ENCODE peak calls at places on chromosomes 6 and 20, in ten cellular contexts. R, M, K, H, E, J, T, U, D and G are unnamed samples.

GRCh38 chr6:170147056-170147787 is 143.7 kb downstream of the DLL1 start:
- DNase-seq in R (peak), M (no peak), K (no peak), H (peak), E (no peak), J (no peak), T (no peak), U (peak), D (no peak), G (no peak)

GRCh38 chr6:86193821-86194220 is 551.1 kb upstream of the SYNCRIP start:
- DNase-seq in R (no peak), M (no peak), K (no peak), H (no peak), E (no peak), J (no peak), T (no peak), U (no peak), D (no peak), G (no peak)

GRCh38 chr6:80605165-80605989 is 498.9 kb downstream of the BCKDHB start:
- DNase-seq in R (peak), M (no peak), K (no peak), H (no peak), E (no peak), J (no peak), T (peak), U (no peak), D (peak), G (no peak)

GRCh38 chr6:22709804-22710203 is 140.4 kb downstream of the HDGFL1 start:
- DNase-seq in R (no peak), M (no peak), K (no peak), H (no peak), E (no peak), J (peak), T (no peak), U (no peak), D (no peak), G (no peak)

GRCh38 chr6:13965582-13966127 is 40.9 kb downstream of the RNF182 start:
- DNase-seq in R (no peak), M (no peak), K (no peak), H (no peak), E (no peak), J (no peak), T (no peak), U (no peak), D (no peak), G (no peak)

GRCh38 chr6:87483929-87484328 is 11.2 kb downstream of the SLC35A1 start:
- DNase-seq in R (peak), M (no peak), K (peak), H (no peak), E (no peak), J (no peak), T (peak), U (no peak), D (no peak), G (no peak)

GRCh38 chr20:32580970-32581838 is 3.9 kb downstream of the NOL4L start:
- DNase-seq in R (peak), M (no peak), K (no peak), H (no peak), E (no peak), J (no peak), T (no peak), U (no peak), D (no peak), G (no peak)

GRCh38 chr6:133241901-133242760 is 974 bp downstream of the EYA4 start:
- DNase-seq in R (no peak), M (no peak), K (no peak), H (peak), E (no peak), J (no peak), T (peak), U (peak), D (peak), G (no peak)

GRCh38 chr6:142943746-142944125 is 1.2 kb downstream of the HIVEP2 start:
- DNase-seq in R (peak), M (no peak), K (no peak), H (no peak), E (peak), J (peak), T (peak), U (no peak), D (peak), G (no peak)

GRCh38 chr6:17869753-17870050 is 117.7 kb downstream of the KIF13A start:
- DNase-seq in R (no peak), M (no peak), K (no peak), H (no peak), E (no peak), J (no peak), T (no peak), U (no peak), D (no peak), G (no peak)

GRCh38 chr6:39273394-39273793 is 40.8 kb downstream of the KCNK17 start:
- DNase-seq in R (no peak), M (peak), K (peak), H (no peak), E (peak), J (no peak), T (no peak), U (no peak), D (no peak), G (no peak)

GRCh38 chr6:169933251-169933821 is 181.9 kb downstream of the ERMARD start:
- DNase-seq in R (no peak), M (peak), K (no peak), H (peak), E (peak), J (no peak), T (no peak), U (no peak), D (no peak), G (peak)

GRCh38 chr20:36408219-36408618 is 102.1 kb downstream of the DLGAP4 start:
- DNase-seq in R (peak), M (peak), K (no peak), H (no peak), E (peak), J (no peak), T (peak), U (no peak), D (no peak), G (no peak)

GRCh38 chr6:166408936-166409755 is 26.4 kb upstream of the MPC1 start:
- DNase-seq in R (no peak), M (no peak), K (no peak), H (no peak), E (no peak), J (no peak), T (no peak), U (no peak), D (no peak), G (peak)

GRCh38 chr6:12923644-12924235 is 207.2 kb downstream of the PHACTR1 start:
- DNase-seq in R (no peak), M (no peak), K (no peak), H (no peak), E (no peak), J (no peak), T (no peak), U (no peak), D (no peak), G (no peak)

GRCh38 chr6:144151010-144151727 is 852 bp downstream of the STX11 start:
- DNase-seq in R (no peak), M (no peak), K (no peak), H (no peak), E (peak), J (no peak), T (peak), U (no peak), D (peak), G (peak)

GRCh38 chr6:36757206-36757605 is 59.6 kb downstream of the RAB44 start:
- DNase-seq in R (no peak), M (no peak), K (no peak), H (no peak), E (peak), J (no peak), T (no peak), U (no peak), D (no peak), G (no peak)

GRCh38 chr20:7859371-7859802 is 80.9 kb downstream of the HAO1 start:
- DNase-seq in R (peak), M (no peak), K (no peak), H (no peak), E (no peak), J (no peak), T (peak), U (no peak), D (peak), G (no peak)

GRCh38 chr6:100509101-100509500 is 44.4 kb upstream of the SIM1 start:
- DNase-seq in R (no peak), M (no peak), K (no peak), H (no peak), E (no peak), J (no peak), T (no peak), U (no peak), D (no peak), G (no peak)

GRCh38 chr20:13389115-13389514 is 168.0 kb downstream of the ISM1 start:
- DNase-seq in R (no peak), M (no peak), K (no peak), H (no peak), E (no peak), J (no peak), T (no peak), U (no peak), D (no peak), G (no peak)

GRCh38 chr6:11447265-11447664 is 90.3 kb upstream of the TMEM170B start:
- DNase-seq in R (no peak), M (no peak), K (no peak), H (no peak), E (no peak), J (no peak), T (no peak), U (no peak), D (no peak), G (no peak)
- TF ChIP-seq EP300 in R (no peak), M (no peak), K (no peak), H (no peak), E (no peak), J (no peak), T (no peak), U (no peak), D (no peak), G (no peak)

DNA sequence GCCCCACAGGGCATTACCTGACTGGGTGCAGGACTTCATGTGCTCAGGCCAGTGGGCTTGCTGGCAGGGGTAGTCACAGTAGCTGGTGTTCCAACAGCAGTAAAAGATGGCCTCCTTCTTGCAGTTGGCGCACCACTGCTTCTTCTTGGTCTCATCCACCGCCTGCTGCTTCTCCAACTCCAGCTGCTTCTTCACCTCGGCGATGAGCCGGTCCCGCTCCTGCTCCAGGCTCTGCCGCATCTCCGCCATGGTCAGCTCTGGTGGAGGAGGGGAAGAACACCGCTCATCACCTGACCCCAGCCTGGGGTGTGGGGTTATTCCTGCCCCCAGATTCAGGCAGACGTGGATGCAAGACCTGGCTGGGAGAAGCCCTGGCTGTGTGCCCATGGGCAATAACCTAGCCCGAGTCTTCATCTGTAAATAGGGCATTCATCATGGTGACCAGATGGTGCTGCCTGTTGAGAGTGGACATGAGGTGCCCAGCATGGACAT is 132.2 kb downstream of the ZMYND8 start:
- DNase-seq in R (no peak), M (no peak), K (no peak), H (peak), E (no peak), J (no peak), T (no peak), U (no peak), D (no peak), G (no peak)
- TF ChIP-seq POLR2A in R (no peak), M (no peak), K (no peak), H (no peak), E (no peak), J (no peak), T (no peak), U (no peak), D (no peak), G (no peak)

DNA sequence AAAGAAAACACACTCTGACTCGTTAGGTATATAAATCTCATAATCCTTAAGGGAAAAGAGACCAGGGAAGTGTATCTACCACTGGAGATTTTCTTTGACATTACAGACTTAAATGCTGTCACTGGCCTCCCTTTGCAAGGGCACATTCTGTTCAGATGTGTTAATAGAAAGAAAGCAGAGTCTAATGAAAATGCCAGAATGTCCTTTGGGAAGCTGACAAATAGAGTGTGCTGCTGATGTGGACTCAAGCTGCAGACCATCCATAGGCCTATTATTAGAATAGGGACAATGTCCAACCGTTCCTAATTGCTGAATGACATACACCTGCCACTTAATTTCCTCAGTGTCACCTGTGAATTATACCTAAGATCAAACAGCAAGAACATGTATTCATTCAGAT is 41.2 kb downstream of the SLC35D3 start:
- DNase-seq in R (no peak), M (no peak), K (no peak), H (no peak), E (no peak), J (no peak), T (no peak), U (no peak), D (no peak), G (no peak)
- TF ChIP-seq EP300 in R (no peak), M (no peak), K (no peak), H (no peak), E (no peak), J (no peak), T (no peak), U (no peak), D (no peak), G (no peak)

GRCh38 chr6:33088931-33089640 is 13.3 kb downstream of the HLA-DPB1 start:
- DNase-seq in R (no peak), M (no peak), K (no peak), H (no peak), E (no peak), J (no peak), T (no peak), U (no peak), D (no peak), G (peak)
- TF ChIP-seq POLR2A in R (no peak), M (no peak), K (no peak), H (no peak), E (no peak), J (no peak), T (no peak), U (no peak), D (no peak), G (no peak)

GRCh38 chr6:16743661-16744210 is 17.5 kb downstream of the ATXN1 start:
- DNase-seq in R (no peak), M (no peak), K (no peak), H (no peak), E (no peak), J (no peak), T (no peak), U (no peak), D (no peak), G (no peak)

GRCh38 chr6:16741112-16742016 is 19.9 kb downstream of the ATXN1 start:
- DNase-seq in R (no peak), M (no peak), K (no peak), H (no peak), E (no peak), J (no peak), T (no peak), U (no peak), D (no peak), G (no peak)

GRCh38 chr6:16739329-16739801 is 21.9 kb downstream of the ATXN1 start:
- DNase-seq in R (peak), M (no peak), K (no peak), H (no peak), E (no peak), J (no peak), T (no peak), U (peak), D (no peak), G (no peak)

GRCh38 chr6:16737926-16738325 is 23.3 kb downstream of the ATXN1 start:
- DNase-seq in R (no peak), M (no peak), K (no peak), H (no peak), E (no peak), J (no peak), T (no peak), U (no peak), D (no peak), G (no peak)

DNA sequence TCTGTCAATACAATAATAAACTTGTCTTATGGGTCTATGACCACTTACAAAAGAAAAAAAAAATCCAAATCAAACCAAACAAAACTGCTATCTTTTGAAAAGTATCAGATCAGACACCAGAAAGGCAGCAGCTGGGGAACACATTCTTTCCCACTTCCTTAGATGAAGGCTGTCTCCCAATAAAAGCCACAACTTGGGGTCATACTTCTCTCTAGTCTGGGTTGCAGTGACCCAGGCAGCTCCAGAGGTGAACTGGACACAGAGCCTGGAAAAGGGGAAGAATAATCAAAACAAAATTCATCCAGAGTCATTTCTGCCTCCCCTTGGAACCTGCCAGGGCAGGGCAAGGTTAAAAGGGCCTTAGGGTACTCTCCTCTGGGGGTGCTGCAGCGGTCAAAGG is 19.1 kb downstream of the ATXN1 start:
- DNase-seq in R (no peak), M (no peak), K (no peak), H (no peak), E (no peak), J (no peak), T (no peak), U (no peak), D (no peak), G (no peak)
- TF ChIP-seq EP300 in R (no peak), M (no peak), K (no peak), H (no peak), E (no peak), J (no peak), T (no peak), U (no peak), D (no peak), G (no peak)

DNA sequence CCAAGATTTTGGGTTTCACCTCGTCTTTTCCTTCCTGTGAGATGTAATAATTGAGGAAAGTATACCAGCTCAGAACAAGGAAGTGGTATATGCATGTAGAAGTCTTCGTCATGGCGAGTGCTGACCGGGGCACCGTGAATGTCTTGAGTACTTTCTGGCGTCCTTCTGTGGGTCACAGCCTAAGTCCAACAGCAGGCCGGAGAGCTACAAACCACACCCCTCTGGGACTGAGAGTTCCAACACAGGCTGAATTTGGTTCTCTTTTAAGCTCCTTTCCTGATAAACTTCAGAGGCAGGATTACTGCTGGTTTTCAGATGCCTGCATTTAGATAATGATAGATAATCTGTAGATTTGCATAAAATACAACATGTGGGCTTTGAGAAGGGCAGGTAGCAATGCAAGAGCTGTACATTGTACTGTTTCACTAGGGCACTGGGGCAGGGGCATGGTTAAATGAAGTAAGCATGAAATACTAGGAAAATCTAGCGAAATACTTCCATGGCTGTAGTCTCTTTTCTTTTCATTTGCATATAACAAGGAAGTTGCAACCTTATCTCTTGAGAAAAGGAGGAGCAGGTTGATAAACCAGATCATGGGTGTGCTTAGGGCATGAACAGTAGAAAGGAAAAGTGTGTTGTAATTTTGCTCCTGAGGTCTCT is at the start of gene ADTRP:
- DNase-seq in R (no peak), M (peak), K (no peak), H (no peak), E (peak), J (no peak), T (no peak), U (no peak), D (no peak), G (no peak)
- TF ChIP-seq POLR2A in R (no peak), M (no peak), K (no peak), H (peak), E (peak), J (no peak), T (no peak), U (no peak), D (no peak), G (no peak)

GRCh38 chr6:15544321-15544900 is 118.4 kb downstream of the DTNBP1 start:
- DNase-seq in R (no peak), M (no peak), K (no peak), H (no peak), E (no peak), J (no peak), T (no peak), U (no peak), D (no peak), G (no peak)
- TF ChIP-seq EP300 in R (no peak), M (no peak), K (no peak), H (no peak), E (no peak), J (no peak), T (no peak), U (no peak), D (no peak), G (no peak)